ENCODE peak calls at places on chromosomes 6 and 20, in seven cellular contexts. One of them, this sample, is unnamed.

GRCh38 chr6:160730911-160731310 is 28.9 kb downstream of the PLG start:
- DNase-seq in adrenal gland: no peak
- DNase-seq in foreskin fibroblast: no peak
- DNase-seq in A549: peak; percentile 3
- DNase-seq in ovary: no peak
- DNase-seq in Panc1: no peak
- DNase-seq in OCI-LY7: no peak
- DNase-seq in this sample: no peak

GRCh38 chr6:116405663-116406329 is 35.0 kb downstream of the DSE start:
- DNase-seq in adrenal gland: no peak
- DNase-seq in foreskin fibroblast: peak; percentile 70
- DNase-seq in A549: no peak
- DNase-seq in ovary: no peak
- DNase-seq in Panc1: no peak
- DNase-seq in OCI-LY7: peak; percentile 78
- DNase-seq in this sample: no peak

GRCh38 chr6:115838763-115839401 is 221.8 kb downstream of the FRK start:
- DNase-seq in adrenal gland: peak; percentile 70
- DNase-seq in foreskin fibroblast: peak; percentile 2
- DNase-seq in A549: peak; percentile 23
- DNase-seq in ovary: no peak
- DNase-seq in Panc1: peak; percentile 33
- DNase-seq in OCI-LY7: peak; percentile 9
- DNase-seq in this sample: no peak

GRCh38 chr6:125866433-125866832 is 75.7 kb downstream of the NCOA7 start:
- DNase-seq in adrenal gland: no peak
- DNase-seq in foreskin fibroblast: no peak
- DNase-seq in A549: no peak
- DNase-seq in ovary: no peak
- DNase-seq in Panc1: no peak
- DNase-seq in OCI-LY7: no peak
- DNase-seq in this sample: no peak

GRCh38 chr6:167795321-167795811 is 31.3 kb upstream of the AFDN start:
- DNase-seq in adrenal gland: no peak
- DNase-seq in foreskin fibroblast: no peak
- DNase-seq in A549: no peak
- DNase-seq in ovary: no peak
- DNase-seq in Panc1: no peak
- DNase-seq in OCI-LY7: no peak
- DNase-seq in this sample: no peak

GRCh38 chr6:12386816-12387215 is 96.7 kb downstream of the EDN1 start:
- DNase-seq in adrenal gland: no peak
- DNase-seq in foreskin fibroblast: no peak
- DNase-seq in A549: no peak
- DNase-seq in ovary: no peak
- DNase-seq in Panc1: no peak
- DNase-seq in OCI-LY7: no peak
- DNase-seq in this sample: no peak

GRCh38 chr6:168884050-168884645 is 369.5 kb downstream of the THBS2 start:
- DNase-seq in adrenal gland: no peak
- DNase-seq in foreskin fibroblast: no peak
- DNase-seq in A549: no peak
- DNase-seq in ovary: no peak
- DNase-seq in Panc1: no peak
- DNase-seq in OCI-LY7: no peak
- DNase-seq in this sample: no peak

GRCh38 chr20:49696594-49696993 is 17.1 kb downstream of the B4GALT5 start:
- DNase-seq in adrenal gland: no peak
- DNase-seq in foreskin fibroblast: no peak
- DNase-seq in A549: no peak
- DNase-seq in ovary: no peak
- DNase-seq in Panc1: no peak
- DNase-seq in OCI-LY7: no peak
- DNase-seq in this sample: no peak

GRCh38 chr20:64188682-64189529 is 24.7 kb downstream of the MYT1 start:
- DNase-seq in adrenal gland: peak; percentile 88
- DNase-seq in foreskin fibroblast: no peak
- DNase-seq in A549: peak; percentile 65
- DNase-seq in ovary: no peak
- DNase-seq in Panc1: no peak
- DNase-seq in OCI-LY7: no peak
- DNase-seq in this sample: no peak

GRCh38 chr6:99736302-99736701 is 129.7 kb downstream of the PRDM13 start:
- DNase-seq in adrenal gland: no peak
- DNase-seq in foreskin fibroblast: no peak
- DNase-seq in A549: no peak
- DNase-seq in ovary: no peak
- DNase-seq in Panc1: no peak
- DNase-seq in OCI-LY7: peak; percentile 11
- DNase-seq in this sample: no peak

GRCh38 chr20:62651285-62652021 is 9.2 kb downstream of the SLCO4A1 start:
- DNase-seq in adrenal gland: peak; percentile 91
- DNase-seq in foreskin fibroblast: peak; percentile 43
- DNase-seq in A549: no peak
- DNase-seq in ovary: peak; percentile 74
- DNase-seq in Panc1: no peak
- DNase-seq in OCI-LY7: peak; percentile 71
- DNase-seq in this sample: no peak

GRCh38 chr6:34555328-34555727 is 801 bp downstream of the SPDEF start:
- DNase-seq in adrenal gland: no peak
- DNase-seq in foreskin fibroblast: no peak
- DNase-seq in A549: no peak
- DNase-seq in ovary: no peak
- DNase-seq in Panc1: no peak
- DNase-seq in OCI-LY7: no peak
- DNase-seq in this sample: no peak

GRCh38 chr20:29690274-29690673 is 1567.2 kb upstream of the DEFB115 start:
- DNase-seq in adrenal gland: no peak
- DNase-seq in foreskin fibroblast: no peak
- DNase-seq in A549: no peak
- DNase-seq in ovary: no peak
- DNase-seq in Panc1: no peak
- DNase-seq in OCI-LY7: no peak
- DNase-seq in this sample: no peak

GRCh38 chr20:2729251-2729713 is 36.7 kb downstream of the EBF4 start:
- DNase-seq in adrenal gland: no peak
- DNase-seq in foreskin fibroblast: no peak
- DNase-seq in A549: no peak
- DNase-seq in ovary: no peak
- DNase-seq in Panc1: no peak
- DNase-seq in OCI-LY7: peak; percentile 46
- DNase-seq in this sample: no peak

GRCh38 chr6:54390362-54390761 is 82.1 kb downstream of the TINAG start:
- DNase-seq in adrenal gland: no peak
- DNase-seq in foreskin fibroblast: no peak
- DNase-seq in A549: no peak
- DNase-seq in ovary: no peak
- DNase-seq in Panc1: no peak
- DNase-seq in OCI-LY7: no peak
- DNase-seq in this sample: no peak

GRCh38 chr6:73694711-73695411 is 1.1 kb upstream of the CD109 start:
- DNase-seq in adrenal gland: no peak
- DNase-seq in foreskin fibroblast: peak; percentile 62
- DNase-seq in A549: no peak
- DNase-seq in ovary: no peak
- DNase-seq in Panc1: peak; percentile 48
- DNase-seq in OCI-LY7: no peak
- DNase-seq in this sample: no peak

GRCh38 chr6:12572884-12573824 is 143.4 kb upstream of the PHACTR1 start:
- DNase-seq in adrenal gland: peak; percentile 71
- DNase-seq in foreskin fibroblast: peak; percentile 72
- DNase-seq in A549: peak; percentile 44
- DNase-seq in ovary: no peak
- DNase-seq in Panc1: no peak
- DNase-seq in OCI-LY7: no peak
- DNase-seq in this sample: no peak

GRCh38 chr6:82144852-82145332 is 102.7 kb downstream of the IBTK start:
- DNase-seq in adrenal gland: peak; percentile 88
- DNase-seq in foreskin fibroblast: peak; percentile 91
- DNase-seq in A549: peak; percentile 30
- DNase-seq in ovary: peak; percentile 15
- DNase-seq in Panc1: peak; percentile 47
- DNase-seq in OCI-LY7: no peak
- DNase-seq in this sample: peak; percentile 79

GRCh38 chr20:37501940-37502339 is 19.1 kb upstream of the NNAT start:
- DNase-seq in adrenal gland: peak; percentile 49
- DNase-seq in foreskin fibroblast: no peak
- DNase-seq in A549: peak; percentile 24
- DNase-seq in ovary: no peak
- DNase-seq in Panc1: no peak
- DNase-seq in OCI-LY7: no peak
- DNase-seq in this sample: no peak

GRCh38 chr20:32756156-32756555 is 6.0 kb upstream of the DNMT3B start:
- DNase-seq in adrenal gland: no peak
- DNase-seq in foreskin fibroblast: no peak
- DNase-seq in A549: no peak
- DNase-seq in ovary: no peak
- DNase-seq in Panc1: no peak
- DNase-seq in OCI-LY7: no peak
- DNase-seq in this sample: no peak

GRCh38 chr20:62736026-62736406 is 27.4 kb downstream of the NTSR1 start:
- DNase-seq in adrenal gland: no peak
- DNase-seq in foreskin fibroblast: no peak
- DNase-seq in A549: no peak
- DNase-seq in ovary: no peak
- DNase-seq in Panc1: no peak
- DNase-seq in OCI-LY7: no peak
- DNase-seq in this sample: no peak

GRCh38 chr20:9440891-9441290 is 73.5 kb upstream of the LAMP5 start:
- DNase-seq in adrenal gland: no peak
- DNase-seq in foreskin fibroblast: no peak
- DNase-seq in A549: no peak
- DNase-seq in ovary: no peak
- DNase-seq in Panc1: no peak
- DNase-seq in OCI-LY7: no peak
- DNase-seq in this sample: no peak

GRCh38 chr6:133977983-133978895 is 25.2 kb downstream of the TBPL1 start:
- DNase-seq in adrenal gland: peak; percentile 64
- DNase-seq in foreskin fibroblast: peak; percentile 66
- DNase-seq in A549: no peak
- DNase-seq in ovary: no peak
- DNase-seq in Panc1: no peak
- DNase-seq in OCI-LY7: no peak
- DNase-seq in this sample: no peak

GRCh38 chr6:36963451-36964290 is 9.1 kb downstream of the PI16 start:
- DNase-seq in adrenal gland: peak; percentile 80
- DNase-seq in foreskin fibroblast: no peak
- DNase-seq in A549: no peak
- DNase-seq in ovary: no peak
- DNase-seq in Panc1: no peak
- DNase-seq in OCI-LY7: peak; percentile 78
- DNase-seq in this sample: no peak

GRCh38 chr20:51700809-51701285 is 67.3 kb downstream of the ATP9A start:
- DNase-seq in adrenal gland: peak; percentile 58
- DNase-seq in foreskin fibroblast: no peak
- DNase-seq in A549: peak; percentile 52
- DNase-seq in ovary: no peak
- DNase-seq in Panc1: no peak
- DNase-seq in OCI-LY7: peak; percentile 57
- DNase-seq in this sample: no peak

GRCh38 chr6:42142118-42142835 is at the start of gene C6orf132:
- DNase-seq in adrenal gland: no peak
- DNase-seq in foreskin fibroblast: no peak
- DNase-seq in A549: no peak
- DNase-seq in ovary: peak; percentile 36
- DNase-seq in Panc1: no peak
- DNase-seq in OCI-LY7: no peak
- DNase-seq in this sample: no peak
- TF ChIP-seq CTCF in adrenal gland: no peak
- TF ChIP-seq CTCF in foreskin fibroblast: no peak
- TF ChIP-seq CTCF in A549: no peak
- TF ChIP-seq CTCF in ovary: no peak
- TF ChIP-seq CTCF in Panc1: no peak
- TF ChIP-seq CTCF in OCI-LY7: no peak
- TF ChIP-seq CTCF in this sample: no peak

GRCh38 chr20:43941476-43942212 is 27.0 kb downstream of the TOX2 start:
- DNase-seq in adrenal gland: no peak
- DNase-seq in foreskin fibroblast: no peak
- DNase-seq in A549: peak; percentile 65
- DNase-seq in ovary: no peak
- DNase-seq in Panc1: no peak
- DNase-seq in OCI-LY7: peak; percentile 33
- DNase-seq in this sample: no peak

GRCh38 chr20:43940518-43941225 is 26.0 kb downstream of the TOX2 start:
- DNase-seq in adrenal gland: no peak
- DNase-seq in foreskin fibroblast: no peak
- DNase-seq in A549: no peak
- DNase-seq in ovary: no peak
- DNase-seq in Panc1: no peak
- DNase-seq in OCI-LY7: no peak
- DNase-seq in this sample: no peak

GRCh38 chr20:43943725-43944124 is 29.1 kb downstream of the TOX2 start:
- DNase-seq in adrenal gland: no peak
- DNase-seq in foreskin fibroblast: no peak
- DNase-seq in A549: no peak
- DNase-seq in ovary: no peak
- DNase-seq in Panc1: no peak
- DNase-seq in OCI-LY7: no peak
- DNase-seq in this sample: no peak

GRCh38 chr20:43942661-43943285 is 28.1 kb downstream of the TOX2 start:
- DNase-seq in adrenal gland: no peak
- DNase-seq in foreskin fibroblast: peak; percentile 49
- DNase-seq in A549: no peak
- DNase-seq in ovary: no peak
- DNase-seq in Panc1: no peak
- DNase-seq in OCI-LY7: peak; percentile 31
- DNase-seq in this sample: peak; percentile 42

DNA sequence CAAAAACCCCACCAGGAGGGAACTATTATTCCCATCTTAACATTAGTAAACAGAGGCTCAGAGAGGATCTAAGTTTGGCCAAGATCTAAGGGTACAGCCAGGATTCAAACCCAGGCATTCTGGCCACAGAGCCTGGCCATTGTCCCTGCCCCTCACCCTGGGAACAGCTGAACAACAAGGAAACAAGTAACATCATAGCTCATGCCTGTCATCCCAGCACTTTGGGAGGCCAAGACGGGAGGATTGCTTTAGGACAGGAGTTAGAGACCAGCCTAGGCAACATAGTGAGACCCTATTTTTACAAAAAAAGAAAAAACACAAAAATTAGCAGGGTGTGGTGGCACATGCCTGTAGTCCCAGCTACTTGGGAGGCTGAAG is 27.6 kb downstream of the TOX2 start:
- DNase-seq in adrenal gland: no peak
- DNase-seq in foreskin fibroblast: no peak
- DNase-seq in A549: no peak
- DNase-seq in ovary: no peak
- DNase-seq in Panc1: no peak
- DNase-seq in OCI-LY7: no peak
- DNase-seq in this sample: no peak
- H3K4me3 ChIP-seq in adrenal gland: no peak overlapping the region
- H3K4me3 ChIP-seq in foreskin fibroblast: no peak overlapping the region
- H3K4me3 ChIP-seq in A549: no peak overlapping the region
- H3K4me3 ChIP-seq in ovary: no peak overlapping the region
- H3K4me3 ChIP-seq in Panc1: no peak overlapping the region
- H3K4me3 ChIP-seq in OCI-LY7: no peak overlapping the region
- H3K4me3 ChIP-seq in this sample: no peak overlapping the region

GRCh38 chr6:38720295-38720694 is 5.2 kb downstream of the DNAH8 start:
- DNase-seq in adrenal gland: no peak
- DNase-seq in foreskin fibroblast: no peak
- DNase-seq in A549: no peak
- DNase-seq in ovary: no peak
- DNase-seq in Panc1: no peak
- DNase-seq in OCI-LY7: no peak
- DNase-seq in this sample: no peak
- TF ChIP-seq CTCF in adrenal gland: no peak
- TF ChIP-seq CTCF in foreskin fibroblast: no peak
- TF ChIP-seq CTCF in A549: no peak
- TF ChIP-seq CTCF in ovary: no peak
- TF ChIP-seq CTCF in Panc1: peak; percentile 45
- TF ChIP-seq CTCF in OCI-LY7: peak; percentile 33
- TF ChIP-seq CTCF in this sample: peak; percentile 13

GRCh38 chr6:1607557-1608221 is 2.0 kb upstream of the FOXC1 start:
- DNase-seq in adrenal gland: no peak
- DNase-seq in foreskin fibroblast: no peak
- DNase-seq in A549: no peak
- DNase-seq in ovary: no peak
- DNase-seq in Panc1: no peak
- DNase-seq in OCI-LY7: no peak
- DNase-seq in this sample: no peak
- H3K4me3 ChIP-seq in adrenal gland: no peak overlapping the region
- H3K4me3 ChIP-seq in foreskin fibroblast: no peak overlapping the region
- H3K4me3 ChIP-seq in A549: no peak overlapping the region
- H3K4me3 ChIP-seq in ovary: no peak overlapping the region
- H3K4me3 ChIP-seq in Panc1: no peak overlapping the region
- H3K4me3 ChIP-seq in OCI-LY7: no peak overlapping the region
- H3K4me3 ChIP-seq in this sample: no peak overlapping the region